ENCODE peak calls at places on chromosome 5, in five cellular contexts. P is COR-L47, S is MV-4-11, Q is HCT116, T is type B pancreatic cell. I is an unnamed sample.

GRCh38 chr5:94778712-94779111 is 160.2 kb downstream of the SLF1 start:
- DNase-seq in Q (no peak), T (no peak), S (no peak), P (no peak), I (no peak)

GRCh38 chr5:84885479-84886258 is 501.0 kb upstream of the EDIL3 start:
- DNase-seq in Q (no peak), S (no peak), T (no peak), P (no peak), I (no peak)

GRCh38 chr5:117943120-117943519 is 1045.2 kb downstream of the DTWD2 start:
- DNase-seq in S (peak), P (no peak), Q (no peak), T (no peak), I (no peak)

GRCh38 chr5:136275601-136276000 is 82.6 kb upstream of the SMIM32 start:
- DNase-seq in S (no peak), P (no peak), T (no peak), Q (no peak), I (no peak)

GRCh38 chr5:140725799-140726471 is 25.7 kb downstream of the ZMAT2 start:
- DNase-seq in T (peak), Q (peak), S (peak), P (peak), I (peak)

GRCh38 chr5:88686077-88686541 is 196.9 kb downstream of the MEF2C start:
- DNase-seq in Q (no peak), T (no peak), P (no peak), S (no peak), I (no peak)

GRCh38 chr5:173859315-173860038 is 28.7 kb upstream of the CPEB4 start:
- DNase-seq in Q (no peak), S (no peak), T (no peak), P (no peak), I (no peak)

GRCh38 chr5:148011407-148012124 is 52.2 kb upstream of the SPINK5 start:
- DNase-seq in S (peak), P (no peak), Q (peak), T (no peak), I (no peak)

GRCh38 chr5:989961-990530 is 18.6 kb upstream of the NKD2 start:
- DNase-seq in Q (no peak), P (no peak), T (no peak), S (peak), I (no peak)

GRCh38 chr5:67353500-67353931 is 156.9 kb upstream of the CD180 start:
- DNase-seq in S (no peak), P (peak), T (no peak), Q (no peak), I (no peak)

GRCh38 chr5:165334186-165334585 is 1828.8 kb downstream of the MAT2B start:
- DNase-seq in P (no peak), Q (no peak), S (peak), T (no peak), I (no peak)

GRCh38 chr5:126745259-126745992 is 31.5 kb upstream of the LMNB1 start:
- DNase-seq in T (no peak), Q (no peak), S (no peak), P (peak), I (no peak)

GRCh38 chr5:4862500-4862899 is 277.6 kb upstream of the ADAMTS16 start:
- DNase-seq in S (peak), T (no peak), Q (peak), P (peak), I (no peak)

GRCh38 chr5:118700510-118700909 is 287.8 kb downstream of the DTWD2 start:
- DNase-seq in S (no peak), Q (no peak), T (no peak), P (no peak), I (no peak)

GRCh38 chr5:109352024-109352423 is 57.8 kb downstream of the PJA2 start:
- DNase-seq in Q (no peak), S (no peak), P (no peak), T (no peak), I (no peak)

GRCh38 chr5:150578781-150579461 is 61.5 kb upstream of the SYNPO start:
- DNase-seq in T (no peak), S (no peak), Q (no peak), P (no peak), I (no peak)

GRCh38 chr5:161442471-161442870 is 104.1 kb downstream of the GABRB2 start:
- DNase-seq in Q (no peak), P (no peak), S (no peak), T (no peak), I (no peak)

GRCh38 chr5:174453690-174454089 is 270.7 kb upstream of the MSX2 start:
- DNase-seq in T (no peak), S (no peak), P (no peak), Q (no peak), I (no peak)

GRCh38 chr5:158026248-158027031 is 167.5 kb upstream of the CLINT1 start:
- DNase-seq in T (no peak), S (no peak), Q (no peak), P (no peak), I (peak)

GRCh38 chr5:57839025-57839424 is 356.4 kb upstream of the ACTBL2 start:
- DNase-seq in S (no peak), Q (no peak), T (no peak), P (no peak), I (no peak)

GRCh38 chr5:109936996-109937395 is 247.3 kb downstream of the MAN2A1 start:
- DNase-seq in P (no peak), S (no peak), Q (no peak), T (no peak), I (no peak)

GRCh38 chr5:152631217-152631616 is 226.1 kb upstream of the NMUR2 start:
- DNase-seq in Q (no peak), P (no peak), S (no peak), T (no peak), I (no peak)

GRCh38 chr5:33228149-33228548 is 212.6 kb upstream of the TARS1 start:
- DNase-seq in P (no peak), S (no peak), Q (no peak), T (no peak), I (no peak)

GRCh38 chr5:3277590-3278196 is 317.9 kb upstream of the IRX1 start:
- DNase-seq in P (no peak), T (no peak), Q (no peak), S (no peak), I (no peak)

GRCh38 chr5:14644623-14645237 is 19.8 kb upstream of the OTULIN start:
- DNase-seq in Q (no peak), S (no peak), P (no peak), T (no peak), I (no peak)

GRCh38 chr5:6750951-6751685 is 37.9 kb downstream of the TENT4A start:
- DNase-seq in Q (no peak), S (no peak), T (no peak), P (no peak), I (no peak)

GRCh38 chr5:97101189-97101910 is 41.1 kb downstream of the LIX1 start:
- DNase-seq in P (no peak), Q (no peak), T (no peak), S (no peak), I (peak)

GRCh38 chr5:66306844-66307315 is 162.8 kb downstream of the SREK1 start:
- DNase-seq in T (no peak), Q (no peak), S (no peak), P (no peak), I (no peak)

GRCh38 chr5:168434746-168435321 is 51.4 kb upstream of the RARS1 start:
- DNase-seq in Q (no peak), T (no peak), S (no peak), P (no peak), I (no peak)

GRCh38 chr5:126358525-126358924 is 64.7 kb upstream of the GRAMD2B start:
- DNase-seq in Q (no peak), T (no peak), P (no peak), S (peak), I (no peak)

GRCh38 chr5:81134566-81134965 is 98.6 kb upstream of the CKMT2 start:
- DNase-seq in P (no peak), S (no peak), Q (no peak), T (no peak), I (no peak)

GRCh38 chr5:167934561-167934971 is 356.9 kb upstream of the WWC1 start:
- DNase-seq in P (no peak), T (no peak), Q (no peak), S (no peak), I (no peak)

GRCh38 chr5:143921525-143922311 is 109.8 kb downstream of the HMHB1 start:
- DNase-seq in P (no peak), S (no peak), Q (no peak), T (no peak), I (no peak)

GRCh38 chr5:58969795-58970194 is 386.9 kb downstream of the RAB3C start:
- DNase-seq in P (no peak), S (no peak), T (no peak), Q (no peak), I (no peak)

GRCh38 chr5:177304392-177305119 is 957 bp downstream of the PRELID1 start:
- DNase-seq in Q (no peak), S (no peak), P (no peak), T (no peak), I (no peak)

GRCh38 chr5:72355706-72356299 is 35.6 kb downstream of the PTCD2 start:
- DNase-seq in P (peak), T (no peak), Q (no peak), S (peak), I (no peak)

GRCh38 chr5:5231576-5231975 is 91.4 kb downstream of the ADAMTS16 start:
- DNase-seq in P (no peak), Q (no peak), T (no peak), S (no peak), I (no peak)

GRCh38 chr5:38613992-38614836 is 57.8 kb upstream of the LIFR start:
- DNase-seq in Q (peak), S (no peak), P (no peak), T (no peak), I (peak)